ENCODE peak calls at places on chromosomes 13 and 19, in five cellular contexts. One of them, this sample, is unnamed.

GRCh38 chr13:31686660-31687430 is 52.5 kb upstream of the RXFP2 start:
- DNase-seq in heart left ventricle: no peak
- DNase-seq in fibroblast of lung: no peak
- DNase-seq in K562: no peak
- DNase-seq in uterus: no peak
- DNase-seq in this sample: no peak

GRCh38 chr13:60150538-60150937 is 13.2 kb downstream of the DIAPH3 start:
- DNase-seq in heart left ventricle: no peak
- DNase-seq in fibroblast of lung: no peak
- DNase-seq in K562: no peak
- DNase-seq in uterus: no peak
- DNase-seq in this sample: no peak

GRCh38 chr13:26272621-26273020 is 18.7 kb downstream of the CDK8 start:
- DNase-seq in heart left ventricle: no peak
- DNase-seq in fibroblast of lung: no peak
- DNase-seq in K562: no peak
- DNase-seq in uterus: no peak
- DNase-seq in this sample: no peak

GRCh38 chr13:21894091-21894490 is 223.2 kb downstream of the FGF9 start:
- DNase-seq in heart left ventricle: no peak
- DNase-seq in fibroblast of lung: no peak
- DNase-seq in K562: no peak
- DNase-seq in uterus: no peak
- DNase-seq in this sample: no peak

GRCh38 chr13:113349050-113349449 is 14.9 kb downstream of the GRTP1 start:
- DNase-seq in heart left ventricle: no peak
- DNase-seq in fibroblast of lung: no peak
- DNase-seq in K562: no peak
- DNase-seq in uterus: no peak
- DNase-seq in this sample: no peak

GRCh38 chr13:69857188-69857821 is 250.3 kb upstream of the ATXN8OS start:
- DNase-seq in heart left ventricle: no peak
- DNase-seq in fibroblast of lung: peak; percentile 49
- DNase-seq in K562: peak; percentile 15
- DNase-seq in uterus: no peak
- DNase-seq in this sample: peak; percentile 41

GRCh38 chr13:46372071-46372470 is 15.0 kb downstream of the RUBCNL start:
- DNase-seq in heart left ventricle: no peak
- DNase-seq in fibroblast of lung: no peak
- DNase-seq in K562: no peak
- DNase-seq in uterus: no peak
- DNase-seq in this sample: no peak

GRCh38 chr13:51590966-51591627 is 6.8 kb downstream of the WDFY2 start:
- DNase-seq in heart left ventricle: no peak
- DNase-seq in fibroblast of lung: peak; percentile 90
- DNase-seq in K562: peak; percentile 11
- DNase-seq in uterus: peak; percentile 28
- DNase-seq in this sample: peak; percentile 77

GRCh38 chr13:85230754-85231153 is 568.5 kb downstream of the SLITRK6 start:
- DNase-seq in heart left ventricle: no peak
- DNase-seq in fibroblast of lung: peak; percentile 72
- DNase-seq in K562: no peak
- DNase-seq in uterus: no peak
- DNase-seq in this sample: no peak

GRCh38 chr19:50230379-50231351 is 27.2 kb downstream of the MYH14 start:
- DNase-seq in heart left ventricle: no peak
- DNase-seq in fibroblast of lung: no peak
- DNase-seq in K562: peak; percentile 38
- DNase-seq in uterus: no peak
- DNase-seq in this sample: no peak

GRCh38 chr19:50357178-50358100 is 8.0 kb downstream of the NAPSA start:
- DNase-seq in heart left ventricle: peak; percentile 74
- DNase-seq in fibroblast of lung: peak; percentile 46
- DNase-seq in K562: peak; percentile 75
- DNase-seq in uterus: peak; percentile 80
- DNase-seq in this sample: peak; percentile 41

GRCh38 chr13:87128006-87128405 is 543.2 kb upstream of the SLITRK5 start:
- DNase-seq in heart left ventricle: no peak
- DNase-seq in fibroblast of lung: peak; percentile 57
- DNase-seq in K562: no peak
- DNase-seq in uterus: no peak
- DNase-seq in this sample: no peak

GRCh38 chr13:112969692-112970338 is 801 bp downstream of the MCF2L start:
- DNase-seq in heart left ventricle: no peak
- DNase-seq in fibroblast of lung: no peak
- DNase-seq in K562: no peak
- DNase-seq in uterus: no peak
- DNase-seq in this sample: no peak

GRCh38 chr19:29620931-29621351 is 14.9 kb downstream of the POP4 start:
- DNase-seq in heart left ventricle: no peak
- DNase-seq in fibroblast of lung: no peak
- DNase-seq in K562: no peak
- DNase-seq in uterus: no peak
- DNase-seq in this sample: no peak

GRCh38 chr19:48341515-48342413 is 16.4 kb downstream of the EMP3 start:
- DNase-seq in heart left ventricle: no peak
- DNase-seq in fibroblast of lung: no peak
- DNase-seq in K562: peak; percentile 6
- DNase-seq in uterus: no peak
- DNase-seq in this sample: no peak

GRCh38 chr13:92315265-92315664 is 911.3 kb upstream of the GPC6 start:
- DNase-seq in heart left ventricle: no peak
- DNase-seq in fibroblast of lung: peak; percentile 20
- DNase-seq in K562: no peak
- DNase-seq in uterus: no peak
- DNase-seq in this sample: no peak

GRCh38 chr13:37187110-37187509 is 81.6 kb upstream of the CSNK1A1L start:
- DNase-seq in heart left ventricle: no peak
- DNase-seq in fibroblast of lung: no peak
- DNase-seq in K562: no peak
- DNase-seq in uterus: no peak
- DNase-seq in this sample: no peak

GRCh38 chr19:32642771-32643170 is 32.2 kb downstream of the ANKRD27 start:
- DNase-seq in heart left ventricle: no peak
- DNase-seq in fibroblast of lung: no peak
- DNase-seq in K562: no peak
- DNase-seq in uterus: no peak
- DNase-seq in this sample: no peak

GRCh38 chr19:10365518-10365917 is 14.9 kb downstream of the TYK2 start:
- DNase-seq in heart left ventricle: no peak
- DNase-seq in fibroblast of lung: no peak
- DNase-seq in K562: peak; percentile 9
- DNase-seq in uterus: no peak
- DNase-seq in this sample: no peak

GRCh38 chr19:3653865-3654513 is 27.4 kb upstream of the CACTIN start:
- DNase-seq in heart left ventricle: no peak
- DNase-seq in fibroblast of lung: no peak
- DNase-seq in K562: peak; percentile 32
- DNase-seq in uterus: no peak
- DNase-seq in this sample: no peak

GRCh38 chr19:6947745-6948144 is 60.4 kb downstream of the ADGRE1 start:
- DNase-seq in heart left ventricle: no peak
- DNase-seq in fibroblast of lung: peak; percentile 2
- DNase-seq in K562: no peak
- DNase-seq in uterus: no peak
- DNase-seq in this sample: peak; percentile 6

GRCh38 chr19:50555033-50555432 is 13.2 kb downstream of the LRRC4B start:
- DNase-seq in heart left ventricle: no peak
- DNase-seq in fibroblast of lung: no peak
- DNase-seq in K562: no peak
- DNase-seq in uterus: no peak
- DNase-seq in this sample: no peak

GRCh38 chr13:44271915-44272341 is 101.7 kb upstream of the SERP2 start:
- DNase-seq in heart left ventricle: peak; percentile 43
- DNase-seq in fibroblast of lung: no peak
- DNase-seq in K562: no peak
- DNase-seq in uterus: peak; percentile 68
- DNase-seq in this sample: no peak

GRCh38 chr13:47997384-47997783 is 3.7 kb downstream of the SUCLA2 start:
- DNase-seq in heart left ventricle: no peak
- DNase-seq in fibroblast of lung: no peak
- DNase-seq in K562: no peak
- DNase-seq in uterus: no peak
- DNase-seq in this sample: no peak

GRCh38 chr13:36006347-36006746 is 124.8 kb downstream of the DCLK1 start:
- DNase-seq in heart left ventricle: no peak
- DNase-seq in fibroblast of lung: peak; percentile 76
- DNase-seq in K562: no peak
- DNase-seq in uterus: no peak
- DNase-seq in this sample: no peak

GRCh38 chr19:30861896-30862295 is 487.3 kb downstream of the TSHZ3 start:
- DNase-seq in heart left ventricle: no peak
- DNase-seq in fibroblast of lung: no peak
- DNase-seq in K562: no peak
- DNase-seq in uterus: no peak
- DNase-seq in this sample: no peak

GRCh38 chr13:50375792-50376191 is 360.5 kb downstream of the KCNRG start:
- DNase-seq in heart left ventricle: no peak
- DNase-seq in fibroblast of lung: peak; percentile 51
- DNase-seq in K562: no peak
- DNase-seq in uterus: no peak
- DNase-seq in this sample: peak; percentile 23

GRCh38 chr19:584240-585001 is 5.3 kb upstream of the HCN2 start:
- DNase-seq in heart left ventricle: no peak
- DNase-seq in fibroblast of lung: peak; percentile 39
- DNase-seq in K562: peak; percentile 70
- DNase-seq in uterus: no peak
- DNase-seq in this sample: no peak

GRCh38 chr19:1019980-1020867 is 699 bp downstream of the TMEM259 start:
- DNase-seq in heart left ventricle: no peak
- DNase-seq in fibroblast of lung: no peak
- DNase-seq in K562: peak; percentile 67
- DNase-seq in uterus: peak; percentile 56
- DNase-seq in this sample: no peak

GRCh38 chr13:49652691-49653305 is 24.5 kb downstream of the ARL11 start:
- DNase-seq in heart left ventricle: no peak
- DNase-seq in fibroblast of lung: peak; percentile 39
- DNase-seq in K562: peak; percentile 52
- DNase-seq in uterus: no peak
- DNase-seq in this sample: no peak

GRCh38 chr13:100234524-100235136 is 145.7 kb downstream of the PCCA start:
- DNase-seq in heart left ventricle: no peak
- DNase-seq in fibroblast of lung: peak; percentile 46
- DNase-seq in K562: no peak
- DNase-seq in uterus: no peak
- DNase-seq in this sample: no peak

GRCh38 chr19:33429891-33430673 is 56.6 kb downstream of the CEBPG start:
- DNase-seq in heart left ventricle: no peak
- DNase-seq in fibroblast of lung: no peak
- DNase-seq in K562: no peak
- DNase-seq in uterus: no peak
- DNase-seq in this sample: no peak

GRCh38 chr13:85405316-85405897 is 393.8 kb downstream of the SLITRK6 start:
- DNase-seq in heart left ventricle: no peak
- DNase-seq in fibroblast of lung: no peak
- DNase-seq in K562: no peak
- DNase-seq in uterus: no peak
- DNase-seq in this sample: no peak

GRCh38 chr19:33064117-33064777 is 441 bp downstream of the RHPN2 start:
- DNase-seq in heart left ventricle: peak; percentile 19
- DNase-seq in fibroblast of lung: no peak
- DNase-seq in K562: peak; percentile 74
- DNase-seq in uterus: no peak
- DNase-seq in this sample: no peak

GRCh38 chr13:41960195-41960699 is 662 bp downstream of the VWA8 start:
- DNase-seq in heart left ventricle: no peak
- DNase-seq in fibroblast of lung: peak; percentile 47
- DNase-seq in K562: no peak
- DNase-seq in uterus: no peak
- DNase-seq in this sample: peak; percentile 61

DNA sequence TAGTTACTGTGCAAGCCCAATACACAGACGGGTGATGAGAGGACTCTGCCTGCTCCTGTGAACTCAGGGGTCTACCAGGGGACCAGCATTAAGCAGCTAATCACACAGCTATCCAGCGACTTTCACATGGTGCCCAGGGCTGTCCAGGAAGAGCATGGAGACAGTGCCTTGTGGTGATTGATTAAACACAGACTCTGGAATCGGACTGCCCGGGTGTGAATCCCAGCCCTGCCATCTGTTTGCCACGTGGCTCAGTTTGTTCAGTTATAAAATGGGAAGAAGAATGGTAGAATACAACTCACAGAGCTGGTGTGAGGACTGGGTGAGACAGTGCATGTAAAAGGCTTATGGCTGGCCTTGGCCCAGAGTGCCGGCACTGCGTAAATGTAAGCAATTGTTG is 42.1 kb upstream of the NPAS1 start:
- DNase-seq in heart left ventricle: no peak
- DNase-seq in fibroblast of lung: no peak
- DNase-seq in K562: no peak
- DNase-seq in uterus: no peak
- DNase-seq in this sample: no peak
- H3K4me1 ChIP-seq in heart left ventricle: peaks cover 44% of the 10 kb centered on the region
- H3K4me1 ChIP-seq in fibroblast of lung: peaks cover 42% of the 10 kb centered on the region
- H3K4me1 ChIP-seq in K562: peaks cover 18% of the 10 kb centered on the region
- H3K4me1 ChIP-seq in uterus: peaks cover 19% of the 10 kb centered on the region
- H3K4me1 ChIP-seq in this sample: peaks cover 11% of the 10 kb centered on the region

DNA sequence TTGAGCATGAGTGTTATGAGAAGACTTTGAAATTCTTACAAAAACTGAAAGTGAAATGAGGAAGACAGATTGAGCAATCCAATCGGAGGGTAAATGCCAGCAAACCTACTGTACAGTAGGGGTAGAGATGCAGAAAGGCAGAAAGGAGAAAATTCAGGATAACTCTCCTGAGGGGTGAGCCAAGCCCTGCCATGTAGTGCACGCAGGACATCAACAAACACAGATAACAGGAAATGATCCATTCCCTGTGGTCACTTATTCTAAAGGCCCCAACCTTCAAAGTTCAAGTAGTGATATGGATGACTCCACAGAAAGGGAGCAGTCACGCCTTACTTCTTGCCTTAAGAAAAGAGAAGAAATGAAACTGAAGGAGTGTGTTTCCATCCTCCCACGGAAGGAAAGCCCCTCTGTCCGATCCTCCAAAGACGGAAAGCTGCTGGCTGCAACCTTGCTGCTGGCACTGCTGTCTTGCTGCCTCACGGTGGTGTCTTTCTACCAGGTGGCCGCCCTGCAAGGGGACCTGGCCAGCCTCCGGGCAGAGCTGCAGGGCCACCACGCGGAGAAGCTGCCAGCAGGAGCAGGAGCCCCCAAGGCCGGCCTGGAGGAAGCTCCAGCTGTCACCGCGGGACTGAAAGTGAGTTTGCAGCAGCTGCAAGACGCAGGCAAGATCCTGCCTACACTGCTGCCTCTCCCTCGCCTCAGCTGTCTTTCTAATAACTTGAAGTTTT is at the start of gene TNFSF13B:
- DNase-seq in heart left ventricle: peak; percentile 45
- DNase-seq in fibroblast of lung: peak; percentile 59
- DNase-seq in K562: no peak
- DNase-seq in uterus: no peak
- DNase-seq in this sample: no peak
- TF ChIP-seq CTCF in heart left ventricle: no peak
- TF ChIP-seq CTCF in fibroblast of lung: no peak
- TF ChIP-seq CTCF in K562: peak; percentile 30
- TF ChIP-seq CTCF in uterus: no peak
- TF ChIP-seq CTCF in this sample: no peak

GRCh38 chr13:106522112-106522511 is 13.3 kb downstream of the EFNB2 start:
- DNase-seq in heart left ventricle: no peak
- DNase-seq in fibroblast of lung: no peak
- DNase-seq in K562: no peak
- DNase-seq in uterus: no peak
- DNase-seq in this sample: peak; percentile 73
- H3K4me1 ChIP-seq in heart left ventricle: no peaks in the 10 kb centered on the region
- H3K4me1 ChIP-seq in fibroblast of lung: no peaks in the 10 kb centered on the region
- H3K4me1 ChIP-seq in K562: no peaks in the 10 kb centered on the region
- H3K4me1 ChIP-seq in uterus: no peaks in the 10 kb centered on the region
- H3K4me1 ChIP-seq in this sample: peaks cover 62% of the 10 kb centered on the region

GRCh38 chr19:17303167-17303939 is at the start of gene ABHD8:
- DNase-seq in heart left ventricle: peak; percentile 96
- DNase-seq in fibroblast of lung: peak; percentile 96
- DNase-seq in K562: peak; percentile 92
- DNase-seq in uterus: peak; percentile 96
- DNase-seq in this sample: peak; percentile 54
- TF ChIP-seq CTCF in heart left ventricle: peak; percentile 79
- TF ChIP-seq CTCF in fibroblast of lung: peak; percentile 37
- TF ChIP-seq CTCF in K562: peak; percentile 70
- TF ChIP-seq CTCF in uterus: peak; percentile 89
- TF ChIP-seq CTCF in this sample: peak; percentile 53